ENCODE peak calls at places on chromosome 22, in ten cellular contexts. E is HFFc6; O is T-helper 22 cell; V is T-cell; U is substantia nigra; H is GM19239; R is tibial artery; I is activated effector memory CD4-positive, alpha-beta T cell treated with Interleukin-2 at 50 U/mL for 16 hours; P is type B pancreatic cell; D is PC-3. G is an unnamed sample.

GRCh38 chr22:31952094-31952401 is 7.7 kb downstream of the YWHAH start:
- DNase-seq in D (no peak), O (no peak), V (no peak), U (no peak), E (peak; percentile 9), R (no peak), P (no peak), I (no peak), H (no peak), G (no peak)

GRCh38 chr22:30279389-30279788 is 9.9 kb downstream of the CASTOR1 start:
- DNase-seq in R (peak; percentile 82), D (no peak), E (no peak), U (no peak), I (no peak), O (no peak), V (no peak), P (no peak), H (no peak), G (no peak)

GRCh38 chr22:48889887-48890692 is 937.6 kb downstream of the BRD1 start:
- DNase-seq in D (no peak), V (no peak), R (peak; percentile 48), P (peak; percentile 48), I (no peak), O (no peak), E (no peak), H (no peak), U (no peak), G (no peak)

GRCh38 chr22:40396882-40397281 is 26.5 kb downstream of the SGSM3 start:
- DNase-seq in P (no peak), D (peak; percentile 92), U (no peak), V (no peak), O (no peak), H (no peak), I (no peak), E (no peak), R (no peak), G (no peak)

GRCh38 chr22:25368271-25368670 is 148.8 kb downstream of the CRYBB2 start:
- DNase-seq in U (no peak), P (no peak), D (peak; percentile 61), R (no peak), I (no peak), V (no peak), E (peak; percentile 40), H (no peak), O (no peak), G (no peak)

GRCh38 chr22:47294222-47294532 is 531.7 kb downstream of the TBC1D22A start:
- DNase-seq in R (no peak), I (no peak), U (no peak), P (no peak), E (peak; percentile 32), V (no peak), O (no peak), D (peak; percentile 80), H (no peak), G (no peak)

GRCh38 chr22:40399661-40400060 is 29.3 kb downstream of the SGSM3 start:
- DNase-seq in V (no peak), H (no peak), D (no peak), P (no peak), E (no peak), R (no peak), U (no peak), O (no peak), I (no peak), G (no peak)

GRCh38 chr22:46737105-46737975 is 712 bp downstream of the CERK start:
- DNase-seq in E (no peak), R (no peak), P (no peak), I (peak; percentile 35), O (peak; percentile 23), D (peak; percentile 5), H (peak; percentile 60), V (peak; percentile 35), U (no peak), G (peak; percentile 38)

GRCh38 chr22:19595532-19595931 is 71.3 kb upstream of the CLDN5 start:
- DNase-seq in I (no peak), V (no peak), O (no peak), H (no peak), P (no peak), U (no peak), R (no peak), E (no peak), D (no peak), G (no peak)

GRCh38 chr22:37196539-37197450 is 8.7 kb upstream of the C1QTNF6 start:
- DNase-seq in R (peak; percentile 93), H (no peak), V (no peak), O (no peak), D (peak; percentile 84), I (no peak), P (no peak), E (peak; percentile 88), U (peak; percentile 12), G (no peak)

GRCh38 chr22:41574847-41575381 is 14.1 kb downstream of the CSDC2 start:
- DNase-seq in D (no peak), U (no peak), E (no peak), R (peak; percentile 88), I (no peak), V (no peak), O (no peak), P (no peak), H (no peak), G (no peak)

GRCh38 chr22:19714320-19715252 is at the start of gene SEPTIN5:
- DNase-seq in V (no peak), I (no peak), R (no peak), P (no peak), O (no peak), U (no peak), H (no peak), E (no peak), D (no peak), G (no peak)

GRCh38 chr22:37126882-37127281 is 17.4 kb upstream of the TMPRSS6 start:
- DNase-seq in U (no peak), O (no peak), R (no peak), E (no peak), H (no peak), V (no peak), I (no peak), D (no peak), P (no peak), G (no peak)

GRCh38 chr22:40911772-40912171 is 39.4 kb upstream of the RBX1 start:
- DNase-seq in H (no peak), V (no peak), R (no peak), D (no peak), P (no peak), O (no peak), I (no peak), E (peak; percentile 16), U (no peak), G (no peak)

GRCh38 chr22:48898524-48899377 is 928.9 kb downstream of the BRD1 start:
- DNase-seq in E (no peak), I (no peak), D (no peak), O (no peak), H (no peak), V (no peak), P (no peak), R (peak; percentile 32), U (no peak), G (no peak)

G was measured in activated T-helper 2 cell treated with anti-CD3 and anti-CD28 coated beads, Interferon-gamma antibody, Interleukin-2, Interleukin-4, amounts not matched to agents 10 μg/mL and 5 μg/mL and 100 μg/mL, durations not matched to agents 14 hours and 24 hours and 36 hours.